ENCODE peak calls at places on chromosomes 1 and 21, in four cellular contexts. One of them, this sample, is unnamed.

GRCh38 chr1:218557731-218558130 is 212.6 kb downstream of the TGFB2 start:
- DNase-seq in neural progenitor cell: no peak
- DNase-seq in ovary: peak
- DNase-seq in AG04450: no peak
- DNase-seq in this sample: no peak

GRCh38 chr1:68918563-68918962 is 421.7 kb upstream of the DEPDC1 start:
- DNase-seq in neural progenitor cell: no peak
- DNase-seq in ovary: no peak
- DNase-seq in AG04450: no peak
- DNase-seq in this sample: no peak

GRCh38 chr1:108643492-108644333 is 17.2 kb downstream of the HENMT1 start:
- DNase-seq in neural progenitor cell: peak
- DNase-seq in ovary: peak
- DNase-seq in AG04450: peak
- DNase-seq in this sample: peak

GRCh38 chr1:29786195-29786594 is 549.9 kb downstream of the PTPRU start:
- DNase-seq in neural progenitor cell: no peak
- DNase-seq in ovary: no peak
- DNase-seq in AG04450: no peak
- DNase-seq in this sample: no peak

GRCh38 chr1:10529096-10529495 is 54.3 kb downstream of the PEX14 start:
- DNase-seq in neural progenitor cell: peak
- DNase-seq in ovary: no peak
- DNase-seq in AG04450: no peak
- DNase-seq in this sample: no peak

GRCh38 chr1:43134068-43134467 is 38.0 kb downstream of the EBNA1BP2 start:
- DNase-seq in neural progenitor cell: no peak
- DNase-seq in ovary: no peak
- DNase-seq in AG04450: no peak
- DNase-seq in this sample: no peak

GRCh38 chr1:172401907-172402306 is 18.6 kb upstream of the C1orf105 start:
- DNase-seq in neural progenitor cell: peak
- DNase-seq in ovary: no peak
- DNase-seq in AG04450: no peak
- DNase-seq in this sample: no peak

GRCh38 chr1:6822530-6823359 is 37.5 kb downstream of the CAMTA1 start:
- DNase-seq in neural progenitor cell: no peak
- DNase-seq in ovary: no peak
- DNase-seq in AG04450: no peak
- DNase-seq in this sample: no peak

GRCh38 chr1:235018720-235019444 is 109.8 kb downstream of the TOMM20 start:
- DNase-seq in neural progenitor cell: no peak
- DNase-seq in ovary: no peak
- DNase-seq in AG04450: no peak
- DNase-seq in this sample: no peak

GRCh38 chr1:179311149-179311700 is 17.6 kb downstream of the SOAT1 start:
- DNase-seq in neural progenitor cell: no peak
- DNase-seq in ovary: no peak
- DNase-seq in AG04450: no peak
- DNase-seq in this sample: no peak

GRCh38 chr1:179310721-179311120 is 17.1 kb downstream of the SOAT1 start:
- DNase-seq in neural progenitor cell: no peak
- DNase-seq in ovary: no peak
- DNase-seq in AG04450: peak
- DNase-seq in this sample: peak

GRCh38 chr1:179310271-179310670 is 16.7 kb downstream of the SOAT1 start:
- DNase-seq in neural progenitor cell: no peak
- DNase-seq in ovary: no peak
- DNase-seq in AG04450: peak
- DNase-seq in this sample: peak

GRCh38 chr1:179314928-179315327 is 21.3 kb downstream of the SOAT1 start:
- DNase-seq in neural progenitor cell: no peak
- DNase-seq in ovary: no peak
- DNase-seq in AG04450: no peak
- DNase-seq in this sample: no peak

GRCh38 chr1:179313004-179313403 is 19.4 kb downstream of the SOAT1 start:
- DNase-seq in neural progenitor cell: no peak
- DNase-seq in ovary: no peak
- DNase-seq in AG04450: no peak
- DNase-seq in this sample: no peak
- H3K4me3 ChIP-seq in neural progenitor cell: no peak
- H3K4me3 ChIP-seq in ovary: no peak
- H3K4me3 ChIP-seq in AG04450: no peak
- H3K4me3 ChIP-seq in this sample: no peak

DNA sequence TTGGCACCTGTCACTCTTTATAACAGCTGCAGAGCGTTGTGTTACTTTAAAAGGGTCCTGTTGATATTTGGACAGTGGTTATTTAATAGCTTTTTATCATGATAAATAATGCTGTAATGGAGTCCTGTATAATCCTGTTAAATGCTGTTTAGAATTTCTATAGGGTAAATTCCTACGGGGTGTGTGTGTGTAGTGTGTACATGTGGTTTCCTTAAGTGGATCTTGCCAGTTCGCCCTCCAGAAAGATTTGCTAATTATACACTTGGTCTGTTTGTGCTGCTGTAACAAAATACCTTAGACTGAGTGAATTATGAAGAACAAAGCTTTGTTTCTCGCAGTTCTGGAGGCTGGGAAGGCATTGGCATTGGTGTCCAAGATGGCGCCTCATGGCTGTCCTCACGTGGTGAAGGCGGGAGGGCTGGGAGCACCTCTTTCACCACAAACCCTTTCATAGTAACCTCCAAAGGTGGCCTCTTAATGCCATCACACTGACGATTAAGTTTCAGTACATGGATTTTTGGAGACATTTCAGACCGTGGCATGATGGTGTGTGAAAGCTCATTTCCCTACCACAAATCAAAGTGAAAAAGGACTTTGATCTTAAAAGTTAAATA is 11.2 kb downstream of the PRMT2 start:
- DNase-seq in neural progenitor cell: no peak
- DNase-seq in ovary: no peak
- DNase-seq in AG04450: no peak
- DNase-seq in this sample: no peak
- H3K4me3 ChIP-seq in neural progenitor cell: no peak
- H3K4me3 ChIP-seq in ovary: no peak
- H3K4me3 ChIP-seq in AG04450: no peak
- H3K4me3 ChIP-seq in this sample: no peak

DNA sequence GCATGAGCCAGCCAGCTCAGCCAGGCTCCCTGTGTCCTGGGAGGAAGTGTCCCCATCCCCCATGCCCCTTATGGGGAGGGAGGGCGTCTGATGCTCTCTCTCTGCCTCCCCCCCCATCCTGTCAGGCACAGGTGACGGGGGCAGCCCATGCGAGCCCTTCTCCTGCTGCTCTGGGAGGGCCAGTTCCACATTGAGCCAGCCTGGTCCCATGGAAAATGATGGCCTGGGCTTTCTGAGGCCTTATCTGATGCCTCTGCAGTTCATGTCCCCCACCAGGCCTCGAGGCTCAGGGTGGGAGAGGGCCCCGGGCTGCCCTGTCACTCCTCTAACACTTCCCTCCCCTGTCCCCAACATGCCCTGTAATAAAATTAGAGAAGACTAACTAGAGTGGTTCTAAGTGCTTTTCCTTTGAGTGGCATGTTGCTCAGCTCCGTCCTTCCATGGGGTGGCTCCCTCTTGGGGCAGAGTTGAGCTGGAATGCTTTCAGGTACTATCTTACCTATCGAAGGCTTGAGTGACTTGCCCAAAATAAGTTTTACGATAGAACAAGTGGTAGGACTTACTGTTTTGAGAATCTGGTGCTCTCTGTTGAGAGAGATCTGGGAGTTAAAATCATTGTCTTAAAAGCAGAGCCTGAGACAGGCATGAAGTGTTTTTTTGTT is 1.8 kb upstream of the MTFR1L start:
- DNase-seq in neural progenitor cell: no peak
- DNase-seq in ovary: no peak
- DNase-seq in AG04450: no peak
- DNase-seq in this sample: no peak
- H3K4me3 ChIP-seq in neural progenitor cell: no peak
- H3K4me3 ChIP-seq in ovary: no peak
- H3K4me3 ChIP-seq in AG04450: no peak
- H3K4me3 ChIP-seq in this sample: no peak

GRCh38 chr1:211132681-211133392 is 1.1 kb downstream of the KCNH1 start:
- DNase-seq in neural progenitor cell: peak
- DNase-seq in ovary: no peak
- DNase-seq in AG04450: no peak
- DNase-seq in this sample: no peak
- H3K4me3 ChIP-seq in neural progenitor cell: peak
- H3K4me3 ChIP-seq in ovary: no peak
- H3K4me3 ChIP-seq in AG04450: peak
- H3K4me3 ChIP-seq in this sample: peak

GRCh38 chr1:85240174-85240601 is 19.3 kb downstream of the C1orf52 start:
- DNase-seq in neural progenitor cell: peak
- DNase-seq in ovary: no peak
- DNase-seq in AG04450: no peak
- DNase-seq in this sample: no peak
- H3K4me3 ChIP-seq in neural progenitor cell: no peak
- H3K4me3 ChIP-seq in ovary: no peak
- H3K4me3 ChIP-seq in AG04450: no peak
- H3K4me3 ChIP-seq in this sample: no peak

DNA sequence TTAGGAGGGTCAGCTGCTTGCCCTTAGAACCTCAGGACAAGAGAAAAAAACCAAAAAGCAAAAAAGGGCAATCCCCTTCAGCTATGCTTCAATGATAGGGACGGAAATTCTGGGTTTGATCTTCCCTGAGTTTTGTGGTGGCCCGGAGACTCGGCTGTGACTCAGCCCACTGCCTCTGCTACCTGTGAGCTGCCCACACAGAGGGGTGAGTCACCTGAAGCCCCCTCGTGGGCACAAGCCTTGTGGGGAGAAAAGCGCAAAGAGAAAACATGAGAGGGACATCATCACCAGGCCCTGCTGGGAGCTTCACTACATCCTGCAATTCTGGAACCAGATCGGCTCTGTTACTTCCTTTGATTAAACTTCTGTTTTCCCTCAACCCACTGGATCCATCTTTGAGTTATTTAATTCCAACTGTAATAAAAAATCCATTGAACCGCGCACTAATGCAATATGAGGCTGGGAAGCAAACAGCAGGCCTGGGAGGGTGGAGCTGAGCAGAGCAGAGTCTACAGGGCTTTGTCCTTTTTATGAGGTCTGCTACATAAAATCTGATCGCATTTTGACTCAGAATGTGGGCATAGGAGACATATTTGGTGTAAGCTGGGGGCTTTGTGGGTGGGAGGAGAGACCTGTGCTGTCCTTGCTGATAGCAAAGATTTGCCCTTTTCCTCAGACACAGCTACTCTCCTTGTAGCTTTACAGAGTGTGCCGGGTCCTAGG is 58.7 kb upstream of the STUM start:
- DNase-seq in neural progenitor cell: no peak
- DNase-seq in ovary: no peak
- DNase-seq in AG04450: no peak
- DNase-seq in this sample: no peak
- H3K4me3 ChIP-seq in neural progenitor cell: no peak
- H3K4me3 ChIP-seq in ovary: no peak
- H3K4me3 ChIP-seq in AG04450: no peak
- H3K4me3 ChIP-seq in this sample: no peak

GRCh38 chr21:38562182-38562581 is 63.9 kb upstream of the ERG start:
- DNase-seq in neural progenitor cell: no peak
- DNase-seq in ovary: no peak
- DNase-seq in AG04450: no peak
- DNase-seq in this sample: no peak

GRCh38 chr21:38569733-38570132 is 71.5 kb upstream of the ERG start:
- DNase-seq in neural progenitor cell: no peak
- DNase-seq in ovary: no peak
- DNase-seq in AG04450: no peak
- DNase-seq in this sample: no peak

DNA sequence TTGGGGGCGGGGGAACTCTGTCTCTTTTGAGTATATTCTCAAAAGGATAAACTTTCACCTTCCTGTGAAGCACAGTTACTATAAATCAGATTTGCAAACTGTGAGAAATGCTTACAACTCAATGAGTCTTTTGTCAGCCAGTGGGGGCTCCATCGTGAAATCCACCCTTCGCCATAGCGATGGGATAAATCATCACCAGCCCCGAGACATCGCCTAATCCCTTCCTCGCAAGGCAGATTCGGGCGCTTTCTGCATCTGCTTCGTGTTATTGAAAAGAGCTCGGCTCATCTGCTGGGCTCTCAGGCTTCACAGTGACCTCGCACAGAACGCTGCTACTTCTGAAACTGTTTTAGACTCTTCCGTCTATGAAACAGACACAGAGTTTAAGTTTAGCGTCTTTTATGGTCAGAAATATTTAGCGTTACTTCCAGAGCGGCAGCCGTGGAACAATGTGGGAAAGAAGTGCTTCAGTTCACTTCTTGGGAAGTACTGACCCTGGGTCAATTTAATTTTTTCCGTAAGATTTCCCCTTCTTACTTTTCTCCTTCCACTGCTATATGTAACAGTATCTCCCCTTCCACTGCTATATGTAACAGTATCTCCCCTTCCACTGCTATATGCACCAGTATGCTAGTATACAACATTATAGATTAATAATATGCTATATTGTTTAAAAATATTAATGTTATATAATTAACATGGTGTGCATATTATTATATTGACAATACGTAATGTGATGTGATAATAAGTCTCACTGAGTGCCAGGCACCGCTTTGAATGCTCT is 69.5 kb upstream of the ERG start:
- DNase-seq in neural progenitor cell: peak
- DNase-seq in ovary: peak
- DNase-seq in AG04450: peak
- DNase-seq in this sample: no peak
- H3K4me3 ChIP-seq in neural progenitor cell: no peak
- H3K4me3 ChIP-seq in ovary: no peak
- H3K4me3 ChIP-seq in AG04450: no peak
- H3K4me3 ChIP-seq in this sample: no peak

This sample was measured in keratinocyte.